ENCODE peak calls at places on chromosomes 13 and 19, in nine cellular contexts. F is AG09319; L is kidney; X is glutamatergic neuron; U is astrocyte of the spinal cord; B is keratinocyte; G is CD8-positive, alpha-beta T cell; T is kidney epithelial cell; D is nephron progenitor cell. Y is an unnamed sample.

GRCh38 chr13:50189450-50189849 is 174.2 kb downstream of the KCNRG start:
- DNase-seq in F (no peak), L (no peak), X (no peak), U (no peak), B (no peak), G (no peak), T (no peak), D (no peak), Y (no peak)

GRCh38 chr13:38872693-38873092 is 117.9 kb downstream of the STOML3 start:
- DNase-seq in F (no peak), L (no peak), X (peak), U (peak), B (no peak), G (peak), T (no peak), D (peak), Y (peak)

GRCh38 chr13:113967729-113968462 is 6.0 kb downstream of the C13orf46 start:
- DNase-seq in F (no peak), L (peak), X (no peak), U (no peak), B (no peak), G (no peak), T (no peak), D (no peak), Y (no peak)

GRCh38 chr13:40230833-40231266 is 435.6 kb downstream of the FOXO1 start:
- DNase-seq in F (no peak), L (no peak), X (no peak), U (peak), B (no peak), G (no peak), T (no peak), D (no peak), Y (no peak)

GRCh38 chr13:34308725-34309124 is 490.8 kb downstream of the RFC3 start:
- DNase-seq in F (peak), L (no peak), X (no peak), U (peak), B (peak), G (no peak), T (no peak), D (no peak), Y (peak)

GRCh38 chr19:16541526-16542044 is 652 bp downstream of the CHERP start:
- DNase-seq in F (no peak), L (peak), X (no peak), U (no peak), B (no peak), G (no peak), T (no peak), D (peak), Y (peak)

GRCh38 chr13:79519252-79519651 is 38.3 kb downstream of the NDFIP2 start:
- DNase-seq in F (no peak), L (no peak), X (no peak), U (peak), B (no peak), G (no peak), T (no peak), D (no peak), Y (peak)

GRCh38 chr13:23794267-23795161 is 94.7 kb downstream of the MIPEP start:
- DNase-seq in F (peak), L (no peak), X (no peak), U (peak), B (no peak), G (no peak), T (no peak), D (no peak), Y (peak)

GRCh38 chr13:38173403-38173802 is 176.2 kb upstream of the UFM1 start:
- DNase-seq in F (no peak), L (no peak), X (no peak), U (no peak), B (no peak), G (no peak), T (no peak), D (no peak), Y (no peak)

GRCh38 chr19:3407556-3408516 is 41.5 kb downstream of the NFIC start:
- DNase-seq in F (no peak), L (no peak), X (no peak), U (peak), B (no peak), G (no peak), T (no peak), D (no peak), Y (peak)

GRCh38 chr13:49446473-49446872 is 2.4 kb downstream of the SETDB2 start:
- DNase-seq in F (no peak), L (no peak), X (no peak), U (no peak), B (no peak), G (no peak), T (no peak), D (no peak), Y (no peak)

GRCh38 chr13:49308977-49309408 is 61.3 kb downstream of the CDADC1 start:
- DNase-seq in F (no peak), L (peak), X (no peak), U (peak), B (no peak), G (no peak), T (no peak), D (no peak), Y (no peak)

GRCh38 chr19:2970201-2970838 is 7.0 kb upstream of the TLE6 start:
- DNase-seq in F (no peak), L (no peak), X (no peak), U (no peak), B (no peak), G (no peak), T (no peak), D (no peak), Y (peak)

GRCh38 chr13:25886438-25887214 is 165.2 kb downstream of the SHISA2 start:
- DNase-seq in F (peak), L (no peak), X (no peak), U (peak), B (peak), G (no peak), T (peak), D (no peak), Y (peak)

GRCh38 chr19:32387701-32388392 is 17.7 kb upstream of the DPY19L3 start:
- DNase-seq in F (peak), L (no peak), X (no peak), U (peak), B (no peak), G (no peak), T (no peak), D (no peak), Y (peak)

GRCh38 chr19:53422551-53422950 is 9.2 kb upstream of the ZNF761 start:
- DNase-seq in F (no peak), L (no peak), X (no peak), U (no peak), B (no peak), G (no peak), T (no peak), D (no peak), Y (no peak)

GRCh38 chr19:13428352-13428751 is 77.9 kb downstream of the CACNA1A start:
- DNase-seq in F (no peak), L (no peak), X (peak), U (no peak), B (no peak), G (peak), T (no peak), D (peak), Y (peak)

GRCh38 chr13:103525530-103525929 is 459.3 kb upstream of the SLC10A2 start:
- DNase-seq in F (no peak), L (no peak), X (no peak), U (no peak), B (no peak), G (no peak), T (no peak), D (no peak), Y (no peak)

GRCh38 chr19:58055483-58055874 is 3.6 kb upstream of the ZNF135 start:
- DNase-seq in F (no peak), L (no peak), X (no peak), U (no peak), B (no peak), G (no peak), T (no peak), D (no peak), Y (no peak)

GRCh38 chr13:101140087-101140770 is 276.1 kb downstream of the NALCN start:
- DNase-seq in F (no peak), L (no peak), X (no peak), U (no peak), B (no peak), G (no peak), T (no peak), D (no peak), Y (no peak)

GRCh38 chr19:8686549-8686948 is 12.0 kb downstream of the ACTL9 start:
- DNase-seq in F (no peak), L (no peak), X (no peak), U (no peak), B (no peak), G (no peak), T (no peak), D (no peak), Y (no peak)

GRCh38 chr13:30186644-30187431 is 120.5 kb downstream of the KATNAL1 start:
- DNase-seq in F (no peak), L (no peak), X (no peak), U (peak), B (no peak), G (no peak), T (no peak), D (no peak), Y (no peak)

GRCh38 chr19:3409346-3410064 is 43.1 kb downstream of the NFIC start:
- DNase-seq in F (no peak), L (peak), X (no peak), U (no peak), B (no peak), G (no peak), T (no peak), D (no peak), Y (peak)

GRCh38 chr19:3785464-3785937 is 680 bp downstream of the MATK start:
- DNase-seq in F (no peak), L (peak), X (no peak), U (no peak), B (no peak), G (peak), T (no peak), D (no peak), Y (no peak)

GRCh38 chr19:4649392-4650094 is 10.2 kb downstream of the TNFAIP8L1 start:
- DNase-seq in F (no peak), L (peak), X (no peak), U (no peak), B (no peak), G (no peak), T (no peak), D (no peak), Y (no peak)

GRCh38 chr19:4521170-4521887 is 3.0 kb upstream of the PLIN4 start:
- DNase-seq in F (no peak), L (no peak), X (no peak), U (no peak), B (no peak), G (no peak), T (no peak), D (no peak), Y (peak)

GRCh38 chr13:77535448-77535847 is at the start of gene SCEL:
- DNase-seq in F (no peak), L (no peak), X (no peak), U (no peak), B (no peak), G (no peak), T (no peak), D (no peak), Y (no peak)

GRCh38 chr19:18745012-18745735 is 45.9 kb downstream of the COMP start:
- DNase-seq in F (no peak), L (no peak), X (peak), U (no peak), B (no peak), G (no peak), T (no peak), D (no peak), Y (no peak)

GRCh38 chr19:2578391-2578826 is 102.5 kb downstream of the GADD45B start:
- DNase-seq in F (no peak), L (peak), X (no peak), U (peak), B (no peak), G (no peak), T (peak), D (no peak), Y (peak)

GRCh38 chr13:30191491-30192100 is 115.8 kb downstream of the KATNAL1 start:
- DNase-seq in F (no peak), L (no peak), X (no peak), U (peak), B (no peak), G (no peak), T (no peak), D (no peak), Y (peak)

GRCh38 chr13:48126944-48127814 is 32.3 kb upstream of the MED4 start:
- DNase-seq in F (peak), L (no peak), X (no peak), U (peak), B (no peak), G (peak), T (peak), D (peak), Y (peak)

GRCh38 chr19:20278342-20278741 is 111.3 kb downstream of the ZNF486 start:
- DNase-seq in F (peak), L (no peak), X (peak), U (no peak), B (no peak), G (no peak), T (no peak), D (peak), Y (no peak)

GRCh38 chr13:29568731-29569130 is 26.8 kb downstream of the SLC7A1 start:
- DNase-seq in F (no peak), L (no peak), X (no peak), U (no peak), B (no peak), G (no peak), T (no peak), D (no peak), Y (no peak)

GRCh38 chr13:26664942-26665341 is 95.6 kb downstream of the GPR12 start:
- DNase-seq in F (no peak), L (no peak), X (no peak), U (no peak), B (no peak), G (no peak), T (no peak), D (no peak), Y (no peak)

GRCh38 chr19:44552324-44552723 is 22.8 kb upstream of the CEACAM20 start:
- DNase-seq in F (no peak), L (no peak), X (peak), U (no peak), B (no peak), G (no peak), T (no peak), D (peak), Y (peak)

GRCh38 chr19:4567584-4568071 is 8.1 kb upstream of the SEMA6B start:
- DNase-seq in F (no peak), L (peak), X (peak), U (peak), B (no peak), G (peak), T (no peak), D (peak), Y (peak)

DNA sequence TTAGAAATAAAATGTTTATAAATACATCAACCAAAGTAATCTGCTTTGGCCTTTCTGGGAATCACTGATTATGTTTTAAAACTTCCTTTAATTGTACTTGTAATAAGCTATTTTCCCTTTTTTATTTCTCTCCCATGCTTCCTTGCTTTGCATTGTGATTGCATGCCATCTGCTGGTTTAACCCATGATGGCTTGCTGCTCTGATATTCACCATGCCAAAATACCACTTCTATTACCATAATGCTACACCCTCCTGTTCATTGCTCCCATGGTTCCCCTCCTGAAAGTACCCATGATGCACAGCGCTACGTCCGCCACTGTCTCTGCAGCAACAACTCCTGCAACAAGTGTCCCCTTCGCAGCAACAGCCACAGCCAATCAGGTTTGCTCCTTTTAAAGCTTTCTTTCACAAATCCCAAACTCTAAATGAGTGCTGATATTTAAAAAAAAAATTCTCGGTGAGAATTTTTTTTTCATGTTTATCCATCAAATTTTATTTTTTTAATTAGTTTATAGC is 67.7 kb upstream of the RAP2A start:
- DNase-seq in F (no peak), L (no peak), X (no peak), U (no peak), B (no peak), G (no peak), T (no peak), D (no peak), Y (no peak)
- TF ChIP-seq CTCF in F (no peak), L (no peak), X (no peak), U (no peak), B (no peak), G (no peak), T (no peak), D (no peak), Y (no peak)

DNA sequence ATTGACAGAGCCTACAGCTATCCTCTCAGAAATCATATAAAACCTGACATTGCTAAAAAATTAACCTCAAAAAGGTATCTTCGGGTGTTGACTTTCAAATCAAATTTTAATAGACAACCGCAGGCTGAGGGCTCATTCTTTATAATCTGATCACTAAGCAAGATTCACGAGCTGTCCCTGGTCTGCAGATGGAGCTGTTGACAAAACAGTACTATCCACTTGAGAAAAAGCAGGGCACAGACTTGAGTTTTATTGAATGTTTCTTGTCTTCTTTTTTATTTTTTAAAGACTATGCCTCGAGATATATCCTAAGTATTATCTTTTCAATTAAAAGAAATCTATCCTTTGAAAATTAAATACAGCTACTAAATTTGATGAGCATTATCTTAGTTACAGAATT is 540.5 kb downstream of the PCDH9 start:
- DNase-seq in F (no peak), L (no peak), X (no peak), U (peak), B (no peak), G (no peak), T (no peak), D (no peak), Y (no peak)
- TF ChIP-seq CTCF in F (peak), L (peak), X (no peak), U (peak), B (peak), G (no peak), T (peak), D (no peak), Y (no peak)

GRCh38 chr19:46622118-46622446 is 2.8 kb downstream of the PTGIR start:
- DNase-seq in F (no peak), L (no peak), X (no peak), U (no peak), B (no peak), G (no peak), T (no peak), D (no peak), Y (no peak)

GRCh38 chr19:46620716-46621115 is 4.2 kb downstream of the PTGIR start:
- DNase-seq in F (no peak), L (no peak), X (peak), U (no peak), B (no peak), G (no peak), T (no peak), D (no peak), Y (peak)

GRCh38 chr19:46620267-46620666 is 4.6 kb downstream of the PTGIR start:
- DNase-seq in F (no peak), L (no peak), X (no peak), U (no peak), B (no peak), G (no peak), T (no peak), D (no peak), Y (no peak)

GRCh38 chr19:46623915-46624502 is 880 bp downstream of the PTGIR start:
- DNase-seq in F (no peak), L (no peak), X (no peak), U (no peak), B (no peak), G (no peak), T (no peak), D (no peak), Y (no peak)

GRCh38 chr19:46621191-46622117 is 3.4 kb downstream of the PTGIR start:
- DNase-seq in F (no peak), L (no peak), X (no peak), U (no peak), B (no peak), G (no peak), T (no peak), D (peak), Y (no peak)
- TF ChIP-seq CTCF in F (no peak), L (no peak), X (no peak), U (peak), B (no peak), G (no peak), T (peak), D (no peak), Y (no peak)

GRCh38 chr19:12270854-12271253 is 23.8 kb downstream of the ZNF44 start:
- DNase-seq in F (no peak), L (no peak), X (no peak), U (no peak), B (no peak), G (no peak), T (no peak), D (no peak), Y (no peak)
- TF ChIP-seq CTCF in F (no peak), L (no peak), X (no peak), U (no peak), B (no peak), G (no peak), T (no peak), D (no peak), Y (no peak)

DNA sequence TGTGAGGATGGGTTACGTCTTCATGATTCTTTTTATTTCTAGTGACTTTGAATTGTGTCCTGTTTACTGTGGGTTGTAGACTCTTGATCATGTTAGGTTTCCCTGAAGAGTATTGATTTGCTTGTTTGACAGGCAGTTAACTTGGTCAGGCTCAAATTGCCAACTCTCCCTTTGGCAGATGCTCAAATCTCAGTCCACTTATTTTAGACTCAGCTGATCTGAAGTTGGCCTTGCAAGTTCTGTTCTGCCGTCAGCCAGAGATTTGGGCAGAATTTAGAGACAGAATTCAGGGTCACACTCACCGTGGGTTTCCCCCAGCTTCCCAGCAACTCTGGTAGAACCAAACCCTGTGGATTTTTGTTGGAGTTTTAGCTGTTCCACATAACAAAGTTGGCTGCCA is 71.6 kb upstream of the TEX29 start:
- DNase-seq in F (no peak), L (no peak), X (no peak), U (no peak), B (no peak), G (no peak), T (no peak), D (no peak), Y (no peak)
- TF ChIP-seq CTCF in F (no peak), L (no peak), X (no peak), U (no peak), B (no peak), G (no peak), T (no peak), D (no peak), Y (no peak)

GRCh38 chr19:55259540-55260210 is 858 bp upstream of the PPP6R1 start:
- DNase-seq in F (no peak), L (no peak), X (no peak), U (no peak), B (no peak), G (no peak), T (no peak), D (peak), Y (peak)

GRCh38 chr19:55256562-55257460 is 2.0 kb downstream of the PPP6R1 start:
- DNase-seq in F (no peak), L (no peak), X (no peak), U (no peak), B (no peak), G (no peak), T (no peak), D (no peak), Y (peak)

GRCh38 chr19:55258476-55258827 is 365 bp downstream of the PPP6R1 start:
- DNase-seq in F (no peak), L (no peak), X (peak), U (no peak), B (no peak), G (peak), T (no peak), D (peak), Y (no peak)

GRCh38 chr19:55257461-55258411 is 1.1 kb downstream of the PPP6R1 start:
- DNase-seq in F (no peak), L (peak), X (peak), U (no peak), B (no peak), G (peak), T (no peak), D (peak), Y (peak)

GRCh38 chr19:55258828-55259539 is at the start of gene PPP6R1:
- DNase-seq in F (peak), L (peak), X (peak), U (peak), B (peak), G (peak), T (peak), D (peak), Y (peak)
- TF ChIP-seq CTCF in F (no peak), L (peak), X (no peak), U (no peak), B (no peak), G (no peak), T (no peak), D (no peak), Y (no peak)

GRCh38 chr13:100130092-100130491 is 41.2 kb downstream of the PCCA start:
- DNase-seq in F (no peak), L (no peak), X (no peak), U (peak), B (no peak), G (no peak), T (no peak), D (no peak), Y (peak)
- TF ChIP-seq CTCF in F (no peak), L (no peak), X (no peak), U (no peak), B (no peak), G (no peak), T (no peak), D (no peak), Y (no peak)

Y was measured in AG10803.